ENCODE peak calls at places on chromosome 18, in nine cellular contexts. S is GM12864, M is non-pigmented ciliary epithelial cell, G is SK-N-MC, R is WERI-Rb-1, P is A172, U is GM19239, Z is activated gamma-delta T cell treated with Interleukin-2 at 50 U/mL for 16 hours, Q is Kasumi-1. A is an unnamed sample.

GRCh38 chr18:36757081-36757480 is 71.7 kb downstream of the TPGS2 start:
- DNase-seq in S (no peak), M (no peak), G (peak; percentile 16), R (no peak), P (peak; percentile 62), U (no peak), Z (no peak), Q (peak; percentile 53), A (no peak)

GRCh38 chr18:58887613-58887963 is 22.9 kb downstream of the ZNF532 start:
- DNase-seq in S (peak; percentile 37), M (peak; percentile 59), G (no peak), R (no peak), P (peak; percentile 78), U (no peak), Z (no peak), Q (peak; percentile 70), A (no peak)

GRCh38 chr18:41456791-41457190 is 498.2 kb upstream of the PIK3C3 start:
- DNase-seq in S (no peak), M (no peak), G (no peak), R (no peak), P (no peak), U (no peak), Z (no peak), Q (no peak), A (no peak)

GRCh38 chr18:54528942-54529376 is 62.1 kb upstream of the DYNAP start:
- DNase-seq in S (no peak), M (no peak), G (no peak), R (no peak), P (no peak), U (no peak), Z (no peak), Q (no peak), A (no peak)

GRCh38 chr18:5895886-5896740 is 791 bp upstream of the TMEM200C start:
- DNase-seq in S (no peak), M (no peak), G (no peak), R (peak; percentile 23), P (no peak), U (no peak), Z (no peak), Q (no peak), A (no peak)

GRCh38 chr18:48375150-48375790 is 33.9 kb downstream of the ZBTB7C start:
- DNase-seq in S (no peak), M (no peak), G (no peak), R (no peak), P (no peak), U (no peak), Z (no peak), Q (peak; percentile 27), A (no peak)

GRCh38 chr18:26476697-26477096 is 71.7 kb downstream of the KCTD1 start:
- DNase-seq in S (no peak), M (no peak), G (no peak), R (no peak), P (no peak), U (no peak), Z (no peak), Q (no peak), A (no peak)

GRCh38 chr18:24052053-24052452 is 37.5 kb downstream of the TTC39C start:
- DNase-seq in S (no peak), M (no peak), G (no peak), R (no peak), P (no peak), U (no peak), Z (no peak), Q (no peak), A (no peak)

GRCh38 chr18:24426398-24427294 is at the start of gene IMPACT:
- DNase-seq in S (no peak), M (no peak), G (no peak), R (peak; percentile 88), P (peak; percentile 24), U (peak; percentile 75), Z (peak; percentile 69), Q (peak; percentile 66), A (peak; percentile 64)

GRCh38 chr18:49690307-49690706 is 123.0 kb downstream of the ACAA2 start:
- DNase-seq in S (no peak), M (peak; percentile 98), G (no peak), R (no peak), P (peak; percentile 68), U (no peak), Z (no peak), Q (no peak), A (no peak)

GRCh38 chr18:31454066-31454708 is 6.6 kb downstream of the DSG3 start:
- DNase-seq in S (no peak), M (peak; percentile 67), G (no peak), R (no peak), P (peak; percentile 93), U (no peak), Z (no peak), Q (no peak), A (no peak)

GRCh38 chr18:63677490-63678225 is 16.0 kb upstream of the SERPINB3 start:
- DNase-seq in S (no peak), M (no peak), G (peak; percentile 95), R (no peak), P (no peak), U (no peak), Z (no peak), Q (peak; percentile 6), A (no peak)

GRCh38 chr18:58569490-58569911 is 59.4 kb downstream of the ALPK2 start:
- DNase-seq in S (no peak), M (no peak), G (no peak), R (peak; percentile 72), P (no peak), U (no peak), Z (no peak), Q (no peak), A (no peak)

GRCh38 chr18:8609711-8610441 is 639 bp downstream of the RAB12 start:
- DNase-seq in S (no peak), M (no peak), G (no peak), R (peak; percentile 22), P (no peak), U (no peak), Z (no peak), Q (peak; percentile 11), A (no peak)

GRCh38 chr18:49677762-49678398 is 116.0 kb downstream of the LIPG start:
- DNase-seq in S (no peak), M (no peak), G (no peak), R (peak; percentile 43), P (no peak), U (peak; percentile 56), Z (no peak), Q (no peak), A (no peak)

GRCh38 chr18:1393929-1394328 is 489.3 kb downstream of the ADCYAP1 start:
- DNase-seq in S (no peak), M (no peak), G (no peak), R (no peak), P (no peak), U (no peak), Z (no peak), Q (no peak), A (no peak)

GRCh38 chr18:2424420-2424819 is 146.9 kb downstream of the METTL4 start:
- DNase-seq in S (no peak), M (no peak), G (no peak), R (no peak), P (no peak), U (no peak), Z (no peak), Q (no peak), A (no peak)

GRCh38 chr18:45342166-45342565 is 273.1 kb upstream of the SLC14A2 start:
- DNase-seq in S (no peak), M (no peak), G (no peak), R (no peak), P (no peak), U (no peak), Z (no peak), Q (no peak), A (no peak)

GRCh38 chr18:61334951-61335736 is 1.9 kb downstream of the CDH20 start:
- DNase-seq in S (no peak), M (no peak), G (no peak), R (no peak), P (no peak), U (no peak), Z (no peak), Q (no peak), A (no peak)

GRCh38 chr18:12477606-12478005 is 69.9 kb downstream of the PRELID3A start:
- DNase-seq in S (no peak), M (no peak), G (no peak), R (no peak), P (no peak), U (no peak), Z (no peak), Q (no peak), A (no peak)

GRCh38 chr18:3454365-3455089 is 4.6 kb downstream of the TGIF1 start:
- DNase-seq in S (no peak), M (no peak), G (no peak), R (peak; percentile 40), P (peak; percentile 74), U (no peak), Z (peak; percentile 28), Q (peak; percentile 81), A (no peak)

GRCh38 chr18:48674198-48674721 is 135.4 kb downstream of the CTIF start:
- DNase-seq in S (no peak), M (no peak), G (no peak), R (no peak), P (no peak), U (no peak), Z (no peak), Q (no peak), A (no peak)

GRCh38 chr18:58687871-58688308 is 16.6 kb downstream of the MALT1 start:
- DNase-seq in S (peak; percentile 68), M (no peak), G (no peak), R (no peak), P (no peak), U (peak; percentile 23), Z (peak; percentile 46), Q (no peak), A (no peak)

GRCh38 chr18:48222118-48222517 is 187.1 kb downstream of the ZBTB7C start:
- DNase-seq in S (peak; percentile 26), M (no peak), G (no peak), R (no peak), P (peak; percentile 17), U (peak; percentile 21), Z (no peak), Q (no peak), A (no peak)

GRCh38 chr18:73987247-73987980 is 160.2 kb downstream of the FBXO15 start:
- DNase-seq in S (no peak), M (no peak), G (no peak), R (no peak), P (no peak), U (no peak), Z (no peak), Q (no peak), A (no peak)

GRCh38 chr18:11502368-11502767 is 107.0 kb upstream of the SLC35G4 start:
- DNase-seq in S (no peak), M (no peak), G (no peak), R (no peak), P (no peak), U (no peak), Z (no peak), Q (no peak), A (no peak)